ENCODE peak calls at places on chromosome 11, in eight cellular contexts. H is iris pigment epithelial cell; P is effector memory CD4-positive, alpha-beta T cell; X is stimulated activated naive B cell treated with anti-CD40 and anti-IgM and Interleukin-4, amounts not matched to agents 10 μg/mL and 1 μg/mL and 100 μg/mL, for 72 hours; J is astrocyte of the spinal cord; Z is brain microvascular endothelial cell; A is activated T-cell treated with anti-CD3 and anti-CD28 coated beads, Interleukin-2, amount 50 U/mL, for 48 hours; F is spleen. B is an unnamed sample.
A peak's percentile ranks its signal among the peaks of the same experiment; 100 is the strongest.

GRCh38 chr11:32963721-32964120 is 52.0 kb upstream of the DEPDC7 start:
- DNase-seq in H (no peak), P (no peak), X (no peak), J (no peak), Z (no peak), A (no peak), F (no peak), B (no peak)

GRCh38 chr11:122198291-122198983 is 82.4 kb upstream of the BLID start:
- DNase-seq in H (no peak), P (no peak), X (no peak), J (no peak), Z (no peak), A (no peak), F (no peak), B (no peak)

GRCh38 chr11:114964676-114965214 is 286.4 kb downstream of the NXPE2 start:
- DNase-seq in H (no peak), P (no peak), X (no peak), J (no peak), Z (no peak), A (no peak), F (no peak), B (no peak)

GRCh38 chr11:96130061-96130460 is 206.2 kb upstream of the MTMR2 start:
- DNase-seq in H (no peak), P (no peak), X (no peak), J (no peak), Z (no peak), A (no peak), F (no peak), B (no peak)

GRCh38 chr11:122748968-122749687 is 89.2 kb upstream of the CRTAM start:
- DNase-seq in H (peak; percentile 96), P (peak; percentile 11), X (peak; percentile 49), J (peak; percentile 91), Z (peak; percentile 96), A (peak; percentile 67), F (no peak), B (peak; percentile 95)

GRCh38 chr11:94111660-94112059 is 17.0 kb upstream of the PANX1 start:
- DNase-seq in H (no peak), P (no peak), X (no peak), J (no peak), Z (no peak), A (no peak), F (no peak), B (no peak)

GRCh38 chr11:116871248-116871647 is 33.8 kb upstream of the APOA1 start:
- DNase-seq in H (peak; percentile 84), P (no peak), X (no peak), J (peak; percentile 90), Z (peak; percentile 78), A (no peak), F (no peak), B (peak; percentile 28)

GRCh38 chr11:8269636-8270035 is 6.0 kb upstream of the LMO1 start:
- DNase-seq in H (no peak), P (no peak), X (no peak), J (no peak), Z (no peak), A (no peak), F (peak; percentile 4), B (no peak)

GRCh38 chr11:57982763-57983162 is 40.9 kb upstream of the OR9Q1 start:
- DNase-seq in H (no peak), P (no peak), X (no peak), J (no peak), Z (no peak), A (no peak), F (no peak), B (no peak)

GRCh38 chr11:64028398-64029115 is 7.2 kb upstream of the FLRT1 start:
- DNase-seq in H (no peak), P (no peak), X (no peak), J (no peak), Z (no peak), A (no peak), F (no peak), B (no peak)

GRCh38 chr11:35598254-35599125 is 19.8 kb upstream of the FJX1 start:
- DNase-seq in H (no peak), P (no peak), X (peak; percentile 10), J (no peak), Z (no peak), A (no peak), F (no peak), B (no peak)

GRCh38 chr11:2207773-2208621 is 36.4 kb upstream of the TH start:
- DNase-seq in H (no peak), P (no peak), X (no peak), J (no peak), Z (no peak), A (peak; percentile 9), F (peak; percentile 51), B (no peak)

GRCh38 chr11:10866893-10867331 is 9.1 kb upstream of the ZBED5 start:
- DNase-seq in H (peak; percentile 81), P (no peak), X (no peak), J (peak; percentile 71), Z (peak; percentile 76), A (no peak), F (no peak), B (no peak)

GRCh38 chr11:96188625-96189006 is 154.4 kb downstream of the MAML2 start:
- DNase-seq in H (peak; percentile 49), P (no peak), X (peak; percentile 51), J (peak; percentile 49), Z (peak; percentile 24), A (no peak), F (no peak), B (peak; percentile 80)

GRCh38 chr11:118290923-118291322 is 13.6 kb upstream of the CD3E start:
- DNase-seq in H (peak; percentile 19), P (peak; percentile 16), X (peak; percentile 37), J (no peak), Z (no peak), A (peak; percentile 56), F (no peak), B (peak; percentile 60)

GRCh38 chr11:72072348-72072747 is 8.0 kb downstream of the NUMA1 start:
- DNase-seq in H (peak; percentile 85), P (no peak), X (no peak), J (peak; percentile 83), Z (peak; percentile 72), A (no peak), F (no peak), B (peak; percentile 64)

GRCh38 chr11:44305643-44306468 is 4.1 kb downstream of the ALX4 start:
- DNase-seq in H (peak; percentile 32), P (no peak), X (peak; percentile 32), J (no peak), Z (peak; percentile 9), A (peak; percentile 56), F (peak; percentile 82), B (no peak)

GRCh38 chr11:76206327-76207081 is at the start of gene WNT11:
- DNase-seq in H (no peak), P (no peak), X (peak; percentile 15), J (peak; percentile 12), Z (peak; percentile 12), A (peak; percentile 43), F (peak; percentile 81), B (no peak)